ENCODE peak calls at places on chromosome 19, in eight cellular contexts. One of them, this sample, is unnamed.

GRCh38 chr19:16369664-16370576 is 45.3 kb downstream of the KLF2 start:
- DNase-seq in fibroblast of mammary gland: no peak
- DNase-seq in mesendoderm: no peak
- DNase-seq in osteoblast: peak
- DNase-seq in naive thymus-derived CD4-positive, alpha-beta T cell: peak
- DNase-seq in fibroblast of the aortic adventitia: no peak
- DNase-seq in lung: no peak
- DNase-seq in IMR-90: no peak
- DNase-seq in this sample: no peak

GRCh38 chr19:41700381-41701195 is 7.8 kb upstream of the CEACAM5 start:
- DNase-seq in lung: no peak
- DNase-seq in IMR-90: no peak
- DNase-seq in fibroblast of mammary gland: no peak
- DNase-seq in fibroblast of the aortic adventitia: no peak
- DNase-seq in naive thymus-derived CD4-positive, alpha-beta T cell: no peak
- DNase-seq in mesendoderm: no peak
- DNase-seq in osteoblast: no peak
- DNase-seq in this sample: no peak

GRCh38 chr19:5149508-5149907 is 180.6 kb downstream of the KDM4B start:
- DNase-seq in osteoblast: peak
- DNase-seq in lung: no peak
- DNase-seq in fibroblast of the aortic adventitia: no peak
- DNase-seq in fibroblast of mammary gland: no peak
- DNase-seq in IMR-90: no peak
- DNase-seq in naive thymus-derived CD4-positive, alpha-beta T cell: no peak
- DNase-seq in mesendoderm: no peak
- DNase-seq in this sample: peak

GRCh38 chr19:42693760-42694350 is 46.4 kb downstream of the PSG3 start:
- DNase-seq in fibroblast of mammary gland: peak
- DNase-seq in naive thymus-derived CD4-positive, alpha-beta T cell: no peak
- DNase-seq in mesendoderm: peak
- DNase-seq in IMR-90: peak
- DNase-seq in fibroblast of the aortic adventitia: peak
- DNase-seq in lung: no peak
- DNase-seq in osteoblast: peak
- DNase-seq in this sample: peak

GRCh38 chr19:45568732-45569131 is 15.9 kb downstream of the OPA3 start:
- DNase-seq in fibroblast of the aortic adventitia: peak
- DNase-seq in lung: no peak
- DNase-seq in mesendoderm: no peak
- DNase-seq in fibroblast of mammary gland: peak
- DNase-seq in naive thymus-derived CD4-positive, alpha-beta T cell: no peak
- DNase-seq in osteoblast: peak
- DNase-seq in IMR-90: peak
- DNase-seq in this sample: no peak

GRCh38 chr19:42601811-42602443 is 7.2 kb upstream of the CEACAM8 start:
- DNase-seq in naive thymus-derived CD4-positive, alpha-beta T cell: no peak
- DNase-seq in fibroblast of the aortic adventitia: peak
- DNase-seq in lung: no peak
- DNase-seq in osteoblast: peak
- DNase-seq in mesendoderm: peak
- DNase-seq in IMR-90: peak
- DNase-seq in fibroblast of mammary gland: peak
- DNase-seq in this sample: peak

GRCh38 chr19:49988433-49988832 is 27.5 kb upstream of the SIGLEC11 start:
- DNase-seq in fibroblast of mammary gland: peak
- DNase-seq in osteoblast: peak
- DNase-seq in fibroblast of the aortic adventitia: no peak
- DNase-seq in naive thymus-derived CD4-positive, alpha-beta T cell: no peak
- DNase-seq in IMR-90: peak
- DNase-seq in mesendoderm: no peak
- DNase-seq in lung: no peak
- DNase-seq in this sample: no peak

GRCh38 chr19:2483084-2483483 is 7.2 kb downstream of the GADD45B start:
- DNase-seq in mesendoderm: no peak
- DNase-seq in fibroblast of mammary gland: no peak
- DNase-seq in osteoblast: peak
- DNase-seq in naive thymus-derived CD4-positive, alpha-beta T cell: no peak
- DNase-seq in lung: no peak
- DNase-seq in fibroblast of the aortic adventitia: no peak
- DNase-seq in IMR-90: no peak
- DNase-seq in this sample: no peak

GRCh38 chr19:11766597-11767591 is at the start of gene ZNF441:
- DNase-seq in lung: peak
- DNase-seq in mesendoderm: peak
- DNase-seq in fibroblast of mammary gland: peak
- DNase-seq in osteoblast: peak
- DNase-seq in naive thymus-derived CD4-positive, alpha-beta T cell: peak
- DNase-seq in fibroblast of the aortic adventitia: peak
- DNase-seq in IMR-90: peak
- DNase-seq in this sample: peak

GRCh38 chr19:56832352-56832928 is 8.1 kb downstream of the PEG3 start:
- DNase-seq in lung: no peak
- DNase-seq in fibroblast of the aortic adventitia: no peak
- DNase-seq in naive thymus-derived CD4-positive, alpha-beta T cell: no peak
- DNase-seq in IMR-90: no peak
- DNase-seq in mesendoderm: no peak
- DNase-seq in fibroblast of mammary gland: no peak
- DNase-seq in osteoblast: no peak
- DNase-seq in this sample: no peak

GRCh38 chr19:21698215-21698614 is 69.2 kb downstream of the ZNF100 start:
- DNase-seq in lung: no peak
- DNase-seq in mesendoderm: peak
- DNase-seq in fibroblast of mammary gland: peak
- DNase-seq in fibroblast of the aortic adventitia: peak
- DNase-seq in osteoblast: no peak
- DNase-seq in IMR-90: peak
- DNase-seq in naive thymus-derived CD4-positive, alpha-beta T cell: peak
- DNase-seq in this sample: peak

GRCh38 chr19:47723573-47723923 is 10.3 kb downstream of the EHD2 start:
- DNase-seq in fibroblast of the aortic adventitia: peak
- DNase-seq in lung: peak
- DNase-seq in naive thymus-derived CD4-positive, alpha-beta T cell: no peak
- DNase-seq in osteoblast: no peak
- DNase-seq in fibroblast of mammary gland: peak
- DNase-seq in mesendoderm: peak
- DNase-seq in IMR-90: peak
- DNase-seq in this sample: no peak

GRCh38 chr19:37997911-37998344 is 90.9 kb downstream of the SIPA1L3 start:
- DNase-seq in lung: no peak
- DNase-seq in fibroblast of the aortic adventitia: peak
- DNase-seq in IMR-90: peak
- DNase-seq in fibroblast of mammary gland: peak
- DNase-seq in naive thymus-derived CD4-positive, alpha-beta T cell: no peak
- DNase-seq in mesendoderm: no peak
- DNase-seq in osteoblast: peak
- DNase-seq in this sample: no peak

GRCh38 chr19:37817180-37817911 is 38.0 kb upstream of the ZNF573 start:
- DNase-seq in mesendoderm: peak
- DNase-seq in lung: peak
- DNase-seq in fibroblast of the aortic adventitia: peak
- DNase-seq in naive thymus-derived CD4-positive, alpha-beta T cell: peak
- DNase-seq in IMR-90: peak
- DNase-seq in osteoblast: peak
- DNase-seq in fibroblast of mammary gland: peak
- DNase-seq in this sample: peak

GRCh38 chr19:9911524-9911923 is 24.8 kb downstream of the OLFM2 start:
- DNase-seq in osteoblast: peak
- DNase-seq in mesendoderm: no peak
- DNase-seq in fibroblast of the aortic adventitia: no peak
- DNase-seq in fibroblast of mammary gland: no peak
- DNase-seq in IMR-90: no peak
- DNase-seq in naive thymus-derived CD4-positive, alpha-beta T cell: no peak
- DNase-seq in lung: no peak
- DNase-seq in this sample: no peak

GRCh38 chr19:30223866-30224688 is 148.1 kb upstream of the ZNF536 start:
- DNase-seq in mesendoderm: no peak
- DNase-seq in lung: no peak
- DNase-seq in fibroblast of the aortic adventitia: no peak
- DNase-seq in naive thymus-derived CD4-positive, alpha-beta T cell: no peak
- DNase-seq in osteoblast: no peak
- DNase-seq in fibroblast of mammary gland: no peak
- DNase-seq in IMR-90: no peak
- DNase-seq in this sample: no peak

GRCh38 chr19:50332014-50332263 is 2.8 kb upstream of the KCNC3 start:
- DNase-seq in IMR-90: no peak
- DNase-seq in fibroblast of mammary gland: no peak
- DNase-seq in lung: no peak
- DNase-seq in osteoblast: peak
- DNase-seq in naive thymus-derived CD4-positive, alpha-beta T cell: no peak
- DNase-seq in fibroblast of the aortic adventitia: no peak
- DNase-seq in mesendoderm: no peak
- DNase-seq in this sample: no peak

GRCh38 chr19:40740747-40741146 is 9.5 kb downstream of the ACTMAP start:
- DNase-seq in naive thymus-derived CD4-positive, alpha-beta T cell: no peak
- DNase-seq in mesendoderm: no peak
- DNase-seq in fibroblast of the aortic adventitia: peak
- DNase-seq in osteoblast: peak
- DNase-seq in lung: no peak
- DNase-seq in fibroblast of mammary gland: peak
- DNase-seq in IMR-90: no peak
- DNase-seq in this sample: no peak

GRCh38 chr19:3670258-3670795 is 29.9 kb downstream of the PIP5K1C start:
- DNase-seq in fibroblast of mammary gland: peak
- DNase-seq in IMR-90: peak
- DNase-seq in fibroblast of the aortic adventitia: peak
- DNase-seq in naive thymus-derived CD4-positive, alpha-beta T cell: no peak
- DNase-seq in mesendoderm: peak
- DNase-seq in lung: no peak
- DNase-seq in osteoblast: peak
- DNase-seq in this sample: peak

GRCh38 chr19:55209430-55210119 is at the start of gene PTPRH:
- DNase-seq in mesendoderm: no peak
- DNase-seq in fibroblast of the aortic adventitia: no peak
- DNase-seq in IMR-90: no peak
- DNase-seq in naive thymus-derived CD4-positive, alpha-beta T cell: no peak
- DNase-seq in osteoblast: no peak
- DNase-seq in lung: no peak
- DNase-seq in fibroblast of mammary gland: no peak
- DNase-seq in this sample: peak

GRCh38 chr19:584240-585001 is 5.3 kb upstream of the HCN2 start:
- DNase-seq in fibroblast of the aortic adventitia: peak
- DNase-seq in IMR-90: peak
- DNase-seq in naive thymus-derived CD4-positive, alpha-beta T cell: peak
- DNase-seq in lung: no peak
- DNase-seq in mesendoderm: peak
- DNase-seq in fibroblast of mammary gland: peak
- DNase-seq in osteoblast: peak
- DNase-seq in this sample: peak

GRCh38 chr19:1850809-1851544 is 2.7 kb upstream of the REXO1 start:
- DNase-seq in naive thymus-derived CD4-positive, alpha-beta T cell: no peak
- DNase-seq in lung: no peak
- DNase-seq in mesendoderm: peak
- DNase-seq in IMR-90: no peak
- DNase-seq in fibroblast of the aortic adventitia: no peak
- DNase-seq in osteoblast: no peak
- DNase-seq in fibroblast of mammary gland: no peak
- DNase-seq in this sample: peak

GRCh38 chr19:16736709-16737108 is 17.1 kb downstream of the NWD1 start:
- DNase-seq in mesendoderm: peak
- DNase-seq in fibroblast of the aortic adventitia: peak
- DNase-seq in fibroblast of mammary gland: no peak
- DNase-seq in osteoblast: no peak
- DNase-seq in IMR-90: no peak
- DNase-seq in naive thymus-derived CD4-positive, alpha-beta T cell: no peak
- DNase-seq in lung: no peak
- DNase-seq in this sample: no peak

GRCh38 chr19:33248954-33249613 is 23.4 kb upstream of the SLC7A10 start:
- DNase-seq in mesendoderm: peak
- DNase-seq in lung: no peak
- DNase-seq in osteoblast: no peak
- DNase-seq in fibroblast of mammary gland: no peak
- DNase-seq in naive thymus-derived CD4-positive, alpha-beta T cell: no peak
- DNase-seq in fibroblast of the aortic adventitia: no peak
- DNase-seq in IMR-90: no peak
- DNase-seq in this sample: peak
- H3K4me3 ChIP-seq in mesendoderm: no peak
- H3K4me3 ChIP-seq in lung: no peak
- H3K4me3 ChIP-seq in osteoblast: no peak
- H3K4me3 ChIP-seq in fibroblast of mammary gland: no peak
- H3K4me3 ChIP-seq in naive thymus-derived CD4-positive, alpha-beta T cell: no peak
- H3K4me3 ChIP-seq in fibroblast of the aortic adventitia: no peak
- H3K4me3 ChIP-seq in IMR-90: no peak
- H3K4me3 ChIP-seq in this sample: no peak

GRCh38 chr19:58379276-58379675 is 1.6 kb downstream of the ZNF837 start:
- DNase-seq in naive thymus-derived CD4-positive, alpha-beta T cell: no peak
- DNase-seq in mesendoderm: no peak
- DNase-seq in osteoblast: peak
- DNase-seq in fibroblast of the aortic adventitia: no peak
- DNase-seq in IMR-90: no peak
- DNase-seq in lung: no peak
- DNase-seq in fibroblast of mammary gland: no peak
- DNase-seq in this sample: no peak
- H3K4me3 ChIP-seq in naive thymus-derived CD4-positive, alpha-beta T cell: no peak
- H3K4me3 ChIP-seq in mesendoderm: no peak
- H3K4me3 ChIP-seq in osteoblast: no peak
- H3K4me3 ChIP-seq in fibroblast of the aortic adventitia: no peak
- H3K4me3 ChIP-seq in IMR-90: no peak
- H3K4me3 ChIP-seq in lung: no peak
- H3K4me3 ChIP-seq in fibroblast of mammary gland: no peak
- H3K4me3 ChIP-seq in this sample: no peak

GRCh38 chr19:17747205-17748098 is 3.8 kb upstream of the FCHO1 start:
- DNase-seq in lung: peak
- DNase-seq in naive thymus-derived CD4-positive, alpha-beta T cell: peak
- DNase-seq in fibroblast of the aortic adventitia: peak
- DNase-seq in osteoblast: peak
- DNase-seq in fibroblast of mammary gland: peak
- DNase-seq in IMR-90: peak
- DNase-seq in mesendoderm: peak
- DNase-seq in this sample: peak

GRCh38 chr19:17751103-17751911 is at the start of gene FCHO1:
- DNase-seq in osteoblast: peak
- DNase-seq in IMR-90: no peak
- DNase-seq in naive thymus-derived CD4-positive, alpha-beta T cell: peak
- DNase-seq in fibroblast of the aortic adventitia: no peak
- DNase-seq in fibroblast of mammary gland: no peak
- DNase-seq in lung: no peak
- DNase-seq in mesendoderm: no peak
- DNase-seq in this sample: peak

GRCh38 chr19:17751912-17752273 is 616 bp downstream of the FCHO1 start:
- DNase-seq in mesendoderm: no peak
- DNase-seq in fibroblast of mammary gland: no peak
- DNase-seq in fibroblast of the aortic adventitia: no peak
- DNase-seq in osteoblast: no peak
- DNase-seq in IMR-90: no peak
- DNase-seq in naive thymus-derived CD4-positive, alpha-beta T cell: no peak
- DNase-seq in lung: no peak
- DNase-seq in this sample: no peak

GRCh38 chr19:17749912-17750317 is 1.4 kb upstream of the FCHO1 start:
- DNase-seq in IMR-90: no peak
- DNase-seq in naive thymus-derived CD4-positive, alpha-beta T cell: no peak
- DNase-seq in fibroblast of the aortic adventitia: peak
- DNase-seq in fibroblast of mammary gland: peak
- DNase-seq in osteoblast: peak
- DNase-seq in lung: no peak
- DNase-seq in mesendoderm: no peak
- DNase-seq in this sample: peak

GRCh38 chr19:17748884-17749638 is 2.2 kb upstream of the FCHO1 start:
- DNase-seq in naive thymus-derived CD4-positive, alpha-beta T cell: no peak
- DNase-seq in IMR-90: no peak
- DNase-seq in lung: no peak
- DNase-seq in osteoblast: peak
- DNase-seq in fibroblast of the aortic adventitia: no peak
- DNase-seq in fibroblast of mammary gland: no peak
- DNase-seq in mesendoderm: no peak
- DNase-seq in this sample: peak
- H3K4me3 ChIP-seq in naive thymus-derived CD4-positive, alpha-beta T cell: no peak
- H3K4me3 ChIP-seq in IMR-90: no peak
- H3K4me3 ChIP-seq in lung: no peak
- H3K4me3 ChIP-seq in osteoblast: no peak
- H3K4me3 ChIP-seq in fibroblast of the aortic adventitia: no peak
- H3K4me3 ChIP-seq in fibroblast of mammary gland: no peak
- H3K4me3 ChIP-seq in mesendoderm: no peak
- H3K4me3 ChIP-seq in this sample: no peak

GRCh38 chr19:39518975-39519374 is 4.0 kb downstream of the SELENOV start:
- DNase-seq in osteoblast: no peak
- DNase-seq in lung: no peak
- DNase-seq in naive thymus-derived CD4-positive, alpha-beta T cell: no peak
- DNase-seq in mesendoderm: no peak
- DNase-seq in IMR-90: no peak
- DNase-seq in fibroblast of mammary gland: no peak
- DNase-seq in fibroblast of the aortic adventitia: no peak
- DNase-seq in this sample: peak
- H3K4me3 ChIP-seq in osteoblast: no peak
- H3K4me3 ChIP-seq in lung: no peak
- H3K4me3 ChIP-seq in naive thymus-derived CD4-positive, alpha-beta T cell: no peak
- H3K4me3 ChIP-seq in mesendoderm: no peak
- H3K4me3 ChIP-seq in IMR-90: no peak
- H3K4me3 ChIP-seq in fibroblast of mammary gland: no peak
- H3K4me3 ChIP-seq in fibroblast of the aortic adventitia: no peak
- H3K4me3 ChIP-seq in this sample: peak

This sample was measured in H7.